ENCODE peak calls at places on chromosomes 1 and 21, in seven cellular contexts. X is mesenchymal stem cell, F is IMR-90, O is H9, U is H1, L is trophoblast cell, W is mesendoderm. C is an unnamed sample.

GRCh38 chr1:116374340-116375164 is 1.5 kb downstream of the ATP1A1 start:
- DNase-seq in X (peak; percentile 41), F (no peak), O (peak; percentile 33), U (no peak), L (no peak), W (peak; percentile 31), C (no peak)

GRCh38 chr1:156104861-156105546 is 9.5 kb upstream of the LMNA start:
- DNase-seq in X (peak; percentile 92), F (peak; percentile 49), O (peak; percentile 82), U (no peak), L (peak; percentile 33), W (peak; percentile 95), C (no peak)

GRCh38 chr1:216330262-216330661 is 93.0 kb downstream of the USH2A start:
- DNase-seq in X (peak; percentile 4), F (peak; percentile 13), O (no peak), U (no peak), L (no peak), W (no peak), C (no peak)

GRCh38 chr1:112937495-112937894 is 18.5 kb downstream of the SLC16A1 start:
- DNase-seq in X (no peak), F (no peak), O (no peak), U (no peak), L (peak; percentile 21), W (peak; percentile 57), C (no peak)

GRCh38 chr1:47434051-47434842 is 3.6 kb upstream of the FOXD2 start:
- DNase-seq in X (peak; percentile 22), F (peak; percentile 64), O (peak; percentile 59), U (no peak), L (peak; percentile 44), W (peak; percentile 70), C (no peak)

GRCh38 chr1:181124206-181124825 is 35.8 kb downstream of the IER5 start:
- DNase-seq in X (no peak), F (no peak), O (no peak), U (no peak), L (no peak), W (no peak), C (no peak)

GRCh38 chr1:75125161-75125681 is 9.0 kb upstream of the LHX8 start:
- DNase-seq in X (no peak), F (no peak), O (no peak), U (no peak), L (no peak), W (no peak), C (no peak)

GRCh38 chr21:42684109-42684916 is 30.9 kb downstream of the PDE9A start:
- DNase-seq in X (no peak), F (no peak), O (no peak), U (no peak), L (no peak), W (no peak), C (no peak)

GRCh38 chr1:112718691-112719418 is 3.7 kb upstream of the PPM1J start:
- DNase-seq in X (peak; percentile 73), F (peak; percentile 58), O (peak; percentile 77), U (no peak), L (peak; percentile 84), W (peak; percentile 61), C (peak; percentile 64)

GRCh38 chr1:35564037-35564883 is 6.7 kb downstream of the NCDN start:
- DNase-seq in X (peak; percentile 76), F (peak; percentile 78), O (peak; percentile 84), U (no peak), L (peak; percentile 83), W (peak; percentile 89), C (peak; percentile 86)

GRCh38 chr1:106975944-106976343 is 80.5 kb upstream of the PRMT6 start:
- DNase-seq in X (no peak), F (peak; percentile 6), O (peak; percentile 29), U (peak; percentile 9), L (no peak), W (peak; percentile 65), C (no peak)

GRCh38 chr1:42317308-42317707 is 17.7 kb downstream of the FOXJ3 start:
- DNase-seq in X (no peak), F (no peak), O (no peak), U (no peak), L (no peak), W (no peak), C (no peak)

GRCh38 chr1:12001249-12001917 is 17.9 kb upstream of the MIIP start:
- DNase-seq in X (peak; percentile 56), F (peak; percentile 56), O (peak; percentile 66), U (no peak), L (peak; percentile 48), W (peak; percentile 91), C (peak; percentile 40)

GRCh38 chr1:182215797-182216196 is 154.3 kb upstream of the ZNF648 start:
- DNase-seq in X (no peak), F (no peak), O (no peak), U (no peak), L (no peak), W (no peak), C (no peak)

GRCh38 chr1:88731475-88731874 is 47.4 kb downstream of the PKN2 start:
- DNase-seq in X (peak; percentile 88), F (peak; percentile 97), O (no peak), U (no peak), L (no peak), W (no peak), C (no peak)

GRCh38 chr1:47374501-47374900 is 40.9 kb downstream of the CMPK1 start:
- DNase-seq in X (no peak), F (peak; percentile 72), O (no peak), U (no peak), L (no peak), W (no peak), C (no peak)

GRCh38 chr1:58699011-58699762 is 675 bp downstream of the MYSM1 start:
- DNase-seq in X (no peak), F (no peak), O (no peak), U (no peak), L (peak; percentile 17), W (peak; percentile 56), C (no peak)

GRCh38 chr1:201346987-201347386 is 30.5 kb downstream of the TNNT2 start:
- DNase-seq in X (no peak), F (no peak), O (no peak), U (no peak), L (no peak), W (no peak), C (no peak)

GRCh38 chr1:201348211-201348566 is 29.3 kb downstream of the TNNT2 start:
- DNase-seq in X (peak; percentile 55), F (peak; percentile 63), O (peak; percentile 89), U (peak; percentile 34), L (peak; percentile 56), W (peak; percentile 84), C (peak; percentile 62)

GRCh38 chr1:201349091-201349490 is 28.4 kb downstream of the TNNT2 start:
- DNase-seq in X (no peak), F (no peak), O (no peak), U (no peak), L (no peak), W (no peak), C (no peak)

GRCh38 chr1:201346337-201346939 is 31.0 kb downstream of the TNNT2 start:
- DNase-seq in X (peak; percentile 49), F (peak; percentile 61), O (peak; percentile 77), U (no peak), L (peak; percentile 90), W (peak; percentile 88), C (peak; percentile 52)

DNA sequence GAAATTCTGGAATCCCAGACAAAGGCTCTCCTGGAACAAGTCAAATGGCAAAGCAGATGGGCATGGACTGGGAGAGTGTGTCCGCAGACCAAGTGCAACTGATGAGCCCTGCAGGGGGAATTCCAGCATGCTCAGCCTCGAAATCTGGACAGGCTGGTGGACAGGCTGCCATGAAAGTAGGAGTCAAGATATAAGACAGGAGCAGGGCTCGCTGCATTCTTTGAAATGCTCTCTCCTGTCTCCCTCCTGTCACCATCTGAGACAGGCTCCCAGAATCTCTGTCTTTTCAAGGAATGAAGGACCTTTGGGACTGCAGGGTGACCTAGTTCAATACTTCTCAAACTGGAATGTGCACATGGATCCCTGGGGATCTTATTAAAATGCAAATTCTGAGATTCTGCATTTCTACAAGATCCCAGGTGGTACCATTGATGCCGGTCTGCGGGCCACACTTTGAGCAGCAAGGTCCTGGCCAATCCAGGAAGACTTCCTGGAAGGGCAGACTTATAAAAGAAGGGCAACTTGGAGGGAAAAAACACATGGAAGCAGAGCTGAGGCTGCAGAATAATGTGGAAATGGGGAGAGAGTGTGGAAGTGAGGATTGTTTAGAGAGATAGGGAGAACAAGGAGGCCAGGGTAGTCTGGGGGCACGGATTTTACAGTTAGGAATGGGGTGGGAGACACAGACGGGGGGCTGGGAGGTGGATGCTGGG is 29.8 kb downstream of the TNNT2 start:
- DNase-seq in X (no peak), F (no peak), O (no peak), U (no peak), L (peak; percentile 43), W (no peak), C (no peak)
- H4K8ac ChIP-seq in X (no peak overlapping the region), F (no peak overlapping the region), O (no peak overlapping the region), U (no peak overlapping the region), L (no peak overlapping the region), W (no peak overlapping the region), C (no peak overlapping the region)

DNA sequence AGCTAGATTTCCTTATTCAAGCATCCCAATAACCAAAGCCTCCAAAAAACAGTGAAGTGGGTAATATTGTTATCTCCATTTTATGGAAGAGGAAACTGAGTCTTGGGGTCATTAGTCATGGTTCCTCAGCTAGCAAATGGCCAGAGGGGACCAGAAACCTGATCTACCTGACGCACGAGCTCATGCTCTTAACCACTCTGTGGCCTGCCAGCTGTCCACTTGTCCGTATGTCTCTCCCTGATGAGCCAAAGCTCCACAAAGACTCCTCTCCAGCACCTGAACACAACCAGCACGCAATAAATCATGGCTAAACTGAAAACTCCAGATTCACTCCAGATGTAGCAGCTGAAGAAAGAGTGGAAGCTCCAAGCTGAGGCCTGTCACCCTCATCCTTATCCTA is 5.8 kb downstream of the CAPN8 start:
- DNase-seq in X (no peak), F (no peak), O (no peak), U (no peak), L (no peak), W (no peak), C (no peak)
- H4K8ac ChIP-seq in X (no peak overlapping the region), F (no peak overlapping the region), O (no peak overlapping the region), U (no peak overlapping the region), L (no peak overlapping the region), W (no peak overlapping the region), C (no peak overlapping the region)

GRCh38 chr1:80444171-80444570 is 1356.6 kb upstream of the ADGRL2 start:
- DNase-seq in X (no peak), F (peak; percentile 1), O (no peak), U (no peak), L (no peak), W (no peak), C (no peak)
- H4K8ac ChIP-seq in X (no peak overlapping the region), F (no peak overlapping the region), O (no peak overlapping the region), U (no peak overlapping the region), L (no peak overlapping the region), W (no peak overlapping the region), C (no peak overlapping the region)

DNA sequence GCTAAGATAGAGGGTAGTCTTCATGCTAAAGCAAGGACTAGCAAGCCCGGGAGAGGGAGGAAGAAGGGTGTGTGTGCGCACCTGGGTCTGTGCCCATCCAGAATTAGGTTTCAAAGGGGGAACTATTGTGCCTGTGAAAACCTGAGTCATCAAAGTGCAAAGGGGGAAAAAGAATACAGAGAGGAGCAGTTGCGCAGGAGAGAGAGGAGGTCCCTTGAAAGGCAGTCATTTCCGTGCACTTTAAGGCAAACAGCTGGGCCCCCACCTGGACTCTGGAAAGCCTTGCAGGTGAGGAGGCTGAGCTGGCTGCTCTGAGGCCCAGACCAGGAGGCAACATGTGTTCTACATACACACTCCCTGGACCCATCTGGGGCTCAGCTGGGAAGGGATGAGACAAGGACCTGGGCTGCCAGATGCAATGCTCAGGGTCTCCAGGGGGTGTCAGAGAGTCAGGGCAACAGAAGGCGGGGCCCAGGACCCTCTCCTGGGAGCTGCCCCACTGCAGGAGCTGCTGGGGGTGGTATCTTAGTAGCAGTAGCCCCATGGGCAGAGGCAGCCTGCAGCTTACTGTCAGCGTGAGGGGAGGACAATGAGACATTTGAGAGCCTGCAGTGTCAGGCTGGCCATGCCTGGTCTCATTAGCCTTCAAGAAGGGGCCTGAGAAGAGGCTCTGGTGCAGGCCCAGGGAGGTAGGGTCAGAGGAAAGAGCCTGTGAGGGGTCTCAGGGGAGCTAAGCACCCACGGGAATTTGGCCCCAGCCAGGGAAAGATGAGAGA is 14.3 kb downstream of the PROK1 start:
- DNase-seq in X (no peak), F (no peak), O (peak; percentile 45), U (no peak), L (no peak), W (peak; percentile 17), C (no peak)
- H4K8ac ChIP-seq in X (no peak overlapping the region), F (peak overlapping the region; percentile 13), O (no peak overlapping the region), U (peak overlapping the region; percentile 16), L (no peak overlapping the region), W (no peak overlapping the region), C (no peak overlapping the region)